ENCODE peak calls at places on chromosomes 13 and 19, in seven cellular contexts. S, Y, Z, E, I, N and O are unnamed samples.

GRCh38 chr13:96089749-96090239 is at the start of gene HS6ST3:
- DNase-seq in S (peak), Y (no peak), Z (no peak), E (peak), I (peak), N (no peak), O (peak)

GRCh38 chr13:100547805-100548204 is 40.8 kb downstream of the GGACT start:
- DNase-seq in S (no peak), Y (no peak), Z (no peak), E (peak), I (no peak), N (no peak), O (peak)

GRCh38 chr13:114211446-114211845 is 23.3 kb upstream of the CDC16 start:
- DNase-seq in S (no peak), Y (no peak), Z (no peak), E (no peak), I (no peak), N (no peak), O (no peak)

GRCh38 chr19:18562086-18562485 is 4.4 kb downstream of the KXD1 start:
- DNase-seq in S (no peak), Y (no peak), Z (no peak), E (no peak), I (no peak), N (no peak), O (no peak)

GRCh38 chr13:66714795-66715194 is 515.3 kb downstream of the PCDH9 start:
- DNase-seq in S (no peak), Y (no peak), Z (no peak), E (no peak), I (no peak), N (no peak), O (no peak)

GRCh38 chr19:3725640-3726310 is 17.6 kb downstream of the TJP3 start:
- DNase-seq in S (peak), Y (no peak), Z (no peak), E (peak), I (peak), N (no peak), O (peak)

GRCh38 chr13:41008349-41008980 is 10.7 kb downstream of the ELF1 start:
- DNase-seq in S (no peak), Y (peak), Z (no peak), E (no peak), I (no peak), N (no peak), O (no peak)

GRCh38 chr19:13887529-13887928 is 10.6 kb downstream of the NANOS3 start:
- DNase-seq in S (no peak), Y (no peak), Z (no peak), E (no peak), I (no peak), N (no peak), O (no peak)

GRCh38 chr13:79548886-79549285 is 67.9 kb downstream of the NDFIP2 start:
- DNase-seq in S (no peak), Y (no peak), Z (no peak), E (peak), I (no peak), N (no peak), O (peak)

GRCh38 chr19:15640294-15640903 is at the start of gene CYP4F3:
- DNase-seq in S (no peak), Y (peak), Z (peak), E (peak), I (peak), N (no peak), O (no peak)

GRCh38 chr19:31054430-31054829 is 294.8 kb downstream of the TSHZ3 start:
- DNase-seq in S (peak), Y (no peak), Z (no peak), E (peak), I (no peak), N (no peak), O (no peak)

GRCh38 chr19:45791744-45792481 is 732 bp downstream of the DMWD start:
- DNase-seq in S (no peak), Y (no peak), Z (no peak), E (no peak), I (no peak), N (no peak), O (no peak)

GRCh38 chr13:73870036-73870741 is 264.0 kb downstream of the KLF12 start:
- DNase-seq in S (no peak), Y (no peak), Z (no peak), E (no peak), I (no peak), N (no peak), O (no peak)

GRCh38 chr19:13689050-13689449 is 75.3 kb upstream of the MRI1 start:
- DNase-seq in S (no peak), Y (peak), Z (peak), E (peak), I (peak), N (peak), O (peak)

GRCh38 chr19:9848060-9848459 is 12.9 kb downstream of the PIN1 start:
- DNase-seq in S (no peak), Y (no peak), Z (no peak), E (peak), I (no peak), N (no peak), O (no peak)

GRCh38 chr13:52846567-52847321 is 1.7 kb downstream of the PCDH8 start:
- DNase-seq in S (no peak), Y (no peak), Z (no peak), E (peak), I (no peak), N (no peak), O (no peak)

GRCh38 chr13:32272021-32272695 is 43.0 kb downstream of the ZAR1L start:
- DNase-seq in S (no peak), Y (no peak), Z (no peak), E (no peak), I (no peak), N (no peak), O (no peak)

GRCh38 chr13:103325675-103326074 is 259.5 kb upstream of the SLC10A2 start:
- DNase-seq in S (no peak), Y (no peak), Z (no peak), E (no peak), I (no peak), N (no peak), O (no peak)

GRCh38 chr13:20716951-20717350 is 13.5 kb downstream of the IL17D start:
- DNase-seq in S (no peak), Y (no peak), Z (no peak), E (no peak), I (no peak), N (no peak), O (no peak)

GRCh38 chr13:88704600-88705275 is 1033.6 kb downstream of the SLITRK5 start:
- DNase-seq in S (no peak), Y (no peak), Z (no peak), E (no peak), I (no peak), N (no peak), O (no peak)

GRCh38 chr19:10288662-10289166 is 1.0 kb upstream of the ICAM5 start:
- DNase-seq in S (no peak), Y (peak), Z (peak), E (peak), I (peak), N (no peak), O (no peak)

GRCh38 chr19:31096047-31096446 is 253.2 kb downstream of the TSHZ3 start:
- DNase-seq in S (no peak), Y (no peak), Z (no peak), E (peak), I (no peak), N (no peak), O (no peak)

GRCh38 chr13:75135325-75135825 is 346.6 kb downstream of the TBC1D4 start:
- DNase-seq in S (no peak), Y (no peak), Z (no peak), E (no peak), I (no peak), N (no peak), O (no peak)

DNA sequence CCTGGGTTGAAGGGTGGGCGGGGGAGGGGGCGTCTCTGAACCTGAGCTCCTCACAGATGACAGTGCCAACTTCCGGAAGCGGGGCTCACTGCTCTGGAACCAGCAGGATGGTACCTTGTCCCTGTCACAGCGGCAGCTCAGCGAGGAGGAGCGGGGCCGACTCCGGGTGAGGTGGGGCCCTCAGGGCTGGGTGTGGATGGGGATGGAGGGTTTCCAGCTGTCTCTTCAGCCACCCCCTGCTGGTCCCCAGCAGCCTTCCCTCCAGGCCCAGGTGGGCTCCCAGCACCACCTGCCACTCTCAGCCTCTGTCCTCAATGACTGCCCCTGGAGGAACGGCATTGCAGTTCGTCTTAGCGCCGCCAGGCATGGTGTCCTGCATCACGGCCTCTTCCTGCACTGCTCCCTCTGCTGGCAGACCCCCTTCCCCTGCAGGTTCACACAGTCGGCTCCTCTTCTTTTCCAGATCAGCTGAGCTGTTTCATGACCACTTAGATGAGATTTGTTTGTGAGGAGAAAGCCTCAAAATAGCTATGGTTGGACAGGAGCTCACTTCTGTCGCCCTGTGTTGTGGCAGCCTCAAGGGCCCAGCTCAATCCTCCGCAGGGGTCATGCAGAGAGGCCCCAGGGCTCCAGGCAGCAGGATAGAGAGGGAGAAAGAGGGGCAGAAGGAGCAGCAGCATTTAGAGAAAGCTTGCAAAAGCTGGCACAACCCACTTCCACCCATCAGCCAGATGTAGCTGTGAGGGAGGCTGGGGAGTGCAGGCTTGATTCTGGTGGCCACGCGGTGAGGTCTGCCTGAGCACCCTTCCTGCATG is 2.5 kb upstream of the GARIN5A start:
- DNase-seq in S (no peak), Y (peak), Z (peak), E (no peak), I (no peak), N (no peak), O (peak)
- TF ChIP-seq JUND in S (no peak), Y (no peak), Z (no peak), E (no peak), I (no peak), N (no peak), O (no peak)

DNA sequence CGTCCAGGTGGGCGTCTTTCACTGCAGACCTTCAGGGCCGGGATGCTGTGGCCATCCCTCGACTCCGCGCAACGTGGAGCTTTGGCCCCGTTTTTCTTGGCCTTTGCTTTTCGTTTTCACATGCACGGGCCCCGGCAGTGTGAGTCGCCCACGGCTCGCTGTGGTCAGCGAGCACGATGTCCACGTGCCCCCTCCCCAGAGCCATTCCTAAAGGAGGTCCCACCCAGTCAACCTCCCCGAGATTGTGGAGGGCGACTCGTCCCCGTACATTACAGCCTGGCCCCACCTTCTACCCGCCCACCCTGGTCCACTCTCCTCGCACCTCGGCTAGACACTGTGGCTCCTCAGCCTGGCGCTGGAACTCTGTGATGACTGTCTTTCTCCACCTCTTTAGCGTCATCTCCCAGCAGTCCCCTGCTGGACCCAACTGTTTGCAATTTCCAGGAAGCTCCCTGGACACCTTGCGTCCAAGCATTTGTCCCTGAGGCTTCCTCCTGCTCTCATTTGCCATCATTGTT is 405 bp downstream of the ZNF446 start:
- DNase-seq in S (no peak), Y (peak), Z (peak), E (peak), I (no peak), N (no peak), O (no peak)
- TF ChIP-seq JUND in S (no peak), Y (no peak), Z (no peak), E (no peak), I (no peak), N (no peak), O (no peak)

DNA sequence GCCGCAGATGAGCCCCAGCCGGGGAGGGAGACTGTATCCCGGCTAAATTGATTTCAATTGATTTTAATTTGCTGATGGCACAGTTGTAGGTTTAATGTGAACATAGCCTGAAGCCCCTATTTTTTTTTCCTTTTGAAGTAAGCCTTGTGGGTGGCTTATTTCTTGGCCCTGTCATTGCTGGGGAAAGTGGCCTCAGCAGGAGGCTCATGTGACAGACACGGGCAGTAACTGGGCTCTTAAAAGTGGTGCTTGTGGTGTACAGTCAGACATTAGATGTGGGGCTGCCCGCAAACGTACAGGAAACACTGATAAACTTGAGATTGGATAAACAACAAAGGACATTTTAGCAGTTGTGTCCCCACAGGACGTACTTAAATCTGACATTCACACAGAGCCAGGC is 252.9 kb downstream of the TEX29 start:
- DNase-seq in S (no peak), Y (no peak), Z (no peak), E (no peak), I (no peak), N (no peak), O (no peak)
- TF ChIP-seq JUND in S (no peak), Y (no peak), Z (no peak), E (no peak), I (no peak), N (no peak), O (no peak)

GRCh38 chr13:99373436-99373835 is 66.2 kb upstream of the GPR183 start:
- DNase-seq in S (no peak), Y (no peak), Z (no peak), E (no peak), I (no peak), N (no peak), O (no peak)
- TF ChIP-seq JUND in S (no peak), Y (no peak), Z (no peak), E (no peak), I (no peak), N (no peak), O (no peak)